ENCODE peak calls at places on chromosome 10, in four cellular contexts. One of them, this sample, is unnamed.

GRCh38 chr10:96096958-96097357 is 33.1 kb upstream of the ZNF518A start:
- DNase-seq in heart right ventricle: no peak
- DNase-seq in fibroblast of lung: no peak
- DNase-seq in neuronal stem cell: no peak
- DNase-seq in this sample: no peak

GRCh38 chr10:126186746-126187145 is 201.5 kb downstream of the ADAM12 start:
- DNase-seq in fibroblast of lung: no peak
- DNase-seq in neuronal stem cell: no peak
- DNase-seq in heart right ventricle: no peak
- DNase-seq in this sample: no peak

GRCh38 chr10:79470096-79470495 is 24.7 kb upstream of the ZCCHC24 start:
- DNase-seq in fibroblast of lung: no peak
- DNase-seq in neuronal stem cell: no peak
- DNase-seq in heart right ventricle: no peak
- DNase-seq in this sample: no peak

GRCh38 chr10:101071266-101071884 is 9.6 kb downstream of the KAZALD1 start:
- DNase-seq in heart right ventricle: no peak
- DNase-seq in fibroblast of lung: no peak
- DNase-seq in neuronal stem cell: no peak
- DNase-seq in this sample: no peak

GRCh38 chr10:89086801-89087513 is 96.4 kb downstream of the FAS start:
- DNase-seq in fibroblast of lung: peak; percentile 92
- DNase-seq in heart right ventricle: peak; percentile 85
- DNase-seq in neuronal stem cell: no peak
- DNase-seq in this sample: peak; percentile 89

GRCh38 chr10:48659790-48660189 is 24.9 kb upstream of the WDFY4 start:
- DNase-seq in heart right ventricle: no peak
- DNase-seq in fibroblast of lung: peak; percentile 19
- DNase-seq in neuronal stem cell: no peak
- DNase-seq in this sample: no peak

GRCh38 chr10:3043512-3044368 is 23.6 kb upstream of the PFKP start:
- DNase-seq in fibroblast of lung: peak; percentile 84
- DNase-seq in neuronal stem cell: peak; percentile 73
- DNase-seq in heart right ventricle: peak; percentile 52
- DNase-seq in this sample: peak; percentile 73

GRCh38 chr10:125006188-125006680 is 64.3 kb downstream of the ZRANB1 start:
- DNase-seq in neuronal stem cell: no peak
- DNase-seq in heart right ventricle: no peak
- DNase-seq in fibroblast of lung: no peak
- DNase-seq in this sample: no peak

GRCh38 chr10:102802920-102803534 is 34.2 kb downstream of the CYP17A1 start:
- DNase-seq in fibroblast of lung: peak; percentile 81
- DNase-seq in heart right ventricle: peak; percentile 61
- DNase-seq in neuronal stem cell: no peak
- DNase-seq in this sample: no peak

GRCh38 chr10:102800601-102801335 is 36.4 kb downstream of the CYP17A1 start:
- DNase-seq in heart right ventricle: no peak
- DNase-seq in neuronal stem cell: no peak
- DNase-seq in fibroblast of lung: no peak
- DNase-seq in this sample: no peak

GRCh38 chr10:102801978-102802377 is 35.2 kb downstream of the CYP17A1 start:
- DNase-seq in fibroblast of lung: no peak
- DNase-seq in heart right ventricle: no peak
- DNase-seq in neuronal stem cell: no peak
- DNase-seq in this sample: no peak

GRCh38 chr10:102799691-102800435 is 37.4 kb downstream of the CYP17A1 start:
- DNase-seq in fibroblast of lung: no peak
- DNase-seq in heart right ventricle: peak; percentile 43
- DNase-seq in neuronal stem cell: no peak
- DNase-seq in this sample: no peak

DNA sequence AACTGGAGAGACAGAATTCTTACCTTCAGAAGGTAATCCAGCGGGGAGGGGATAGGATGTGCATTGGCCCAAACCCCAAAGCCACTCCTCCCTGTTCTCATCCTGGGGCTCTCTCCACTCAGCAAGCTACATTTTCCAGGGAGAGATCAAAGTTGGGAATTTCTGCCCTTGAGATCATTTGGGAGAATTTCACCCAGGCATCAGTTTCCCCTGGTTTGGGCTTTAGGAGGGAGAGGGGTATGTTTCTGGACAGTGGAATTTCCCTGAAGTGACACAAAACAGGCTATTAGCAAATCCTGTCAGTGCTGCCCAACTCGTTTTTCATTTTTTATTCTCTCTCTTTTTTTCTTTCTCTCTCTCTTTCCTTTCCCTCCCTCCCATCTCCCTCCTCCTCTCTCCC is 35.7 kb downstream of the CYP17A1 start:
- DNase-seq in heart right ventricle: no peak
- DNase-seq in neuronal stem cell: no peak
- DNase-seq in fibroblast of lung: no peak
- DNase-seq in this sample: no peak
- H3K4me1 ChIP-seq in heart right ventricle: peaks cover 71% of the 10 kb centered on the region
- H3K4me1 ChIP-seq in neuronal stem cell: peaks cover 8% of the 10 kb centered on the region
- H3K4me1 ChIP-seq in fibroblast of lung: peaks cover 13% of the 10 kb centered on the region
- H3K4me1 ChIP-seq in this sample: peaks cover 68% of the 10 kb centered on the region

GRCh38 chr10:130741901-130742625 is 569.5 kb downstream of the TCERG1L start:
- DNase-seq in neuronal stem cell: no peak
- DNase-seq in fibroblast of lung: no peak
- DNase-seq in heart right ventricle: no peak
- DNase-seq in this sample: no peak
- H3K9me3 ChIP-seq in neuronal stem cell: no peaks in the 10 kb centered on the region
- H3K9me3 ChIP-seq in fibroblast of lung: no peaks in the 10 kb centered on the region
- H3K9me3 ChIP-seq in heart right ventricle: no peaks in the 10 kb centered on the region
- H3K9me3 ChIP-seq in this sample: no peaks in the 10 kb centered on the region

DNA sequence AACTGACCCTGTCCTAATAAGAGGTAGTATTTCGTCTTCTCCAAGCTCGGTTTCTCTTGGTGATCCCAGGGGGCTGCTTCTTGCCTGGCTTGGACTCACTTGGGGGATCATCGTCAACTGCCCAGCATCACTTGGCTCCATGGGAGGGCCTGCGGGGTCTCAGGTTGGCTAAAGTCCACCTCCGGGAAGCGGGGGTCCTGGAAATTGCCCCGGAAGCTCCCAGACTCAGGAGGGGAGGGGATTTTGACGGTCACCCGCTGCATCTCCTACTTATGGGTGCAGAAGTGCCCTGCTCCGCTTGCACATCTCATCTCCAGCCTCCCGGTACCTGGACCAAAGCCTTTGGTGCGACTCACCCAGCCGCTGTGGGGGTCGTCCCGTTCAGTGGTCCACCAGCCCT is 18.7 kb downstream of the KCNK18 start:
- DNase-seq in heart right ventricle: no peak
- DNase-seq in neuronal stem cell: no peak
- DNase-seq in fibroblast of lung: no peak
- DNase-seq in this sample: no peak
- H3K27ac ChIP-seq in heart right ventricle: no peak overlapping the region
- H3K27ac ChIP-seq in neuronal stem cell: no peak overlapping the region
- H3K27ac ChIP-seq in fibroblast of lung: no peak overlapping the region
- H3K27ac ChIP-seq in this sample: no peak overlapping the region

DNA sequence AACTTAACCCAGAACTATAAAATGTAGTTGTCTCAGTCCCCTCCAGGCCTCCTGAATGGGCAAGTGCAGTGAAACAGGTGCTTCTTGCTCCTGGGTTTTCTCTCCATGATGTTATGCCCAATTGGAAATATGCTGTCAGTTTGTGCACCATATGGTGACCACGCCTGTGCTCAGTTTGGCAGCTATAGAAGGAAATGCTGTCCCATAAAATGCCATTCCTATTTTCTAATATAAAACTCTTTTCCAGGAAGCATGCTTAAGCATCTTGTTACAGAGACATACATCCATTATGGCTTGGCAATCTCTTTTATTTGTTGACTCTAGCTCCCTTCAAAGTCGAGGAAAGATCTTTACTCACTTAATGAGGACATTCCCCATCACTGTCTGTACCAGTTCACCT is 45.2 kb downstream of the FGFBP3 start:
- DNase-seq in fibroblast of lung: no peak
- DNase-seq in heart right ventricle: no peak
- DNase-seq in neuronal stem cell: no peak
- DNase-seq in this sample: no peak
- H3K4me1 ChIP-seq in fibroblast of lung: peaks cover 2% of the 10 kb centered on the region
- H3K4me1 ChIP-seq in heart right ventricle: no peaks in the 10 kb centered on the region
- H3K4me1 ChIP-seq in neuronal stem cell: peaks cover 9% of the 10 kb centered on the region
- H3K4me1 ChIP-seq in this sample: no peaks in the 10 kb centered on the region

GRCh38 chr10:82429302-82429701 is 554.3 kb downstream of the NRG3 start:
- DNase-seq in heart right ventricle: no peak
- DNase-seq in neuronal stem cell: no peak
- DNase-seq in fibroblast of lung: no peak
- DNase-seq in this sample: no peak
- H3K9me3 ChIP-seq in heart right ventricle: peaks cover 60% of the 10 kb centered on the region
- H3K9me3 ChIP-seq in neuronal stem cell: peaks cover 3% of the 10 kb centered on the region
- H3K9me3 ChIP-seq in fibroblast of lung: no peaks in the 10 kb centered on the region
- H3K9me3 ChIP-seq in this sample: no peaks in the 10 kb centered on the region

GRCh38 chr10:12869427-12869826 is 132.1 kb downstream of the CCDC3 start:
- DNase-seq in neuronal stem cell: no peak
- DNase-seq in heart right ventricle: no peak
- DNase-seq in fibroblast of lung: no peak
- DNase-seq in this sample: no peak

GRCh38 chr10:12873172-12873571 is 128.3 kb downstream of the CCDC3 start:
- DNase-seq in neuronal stem cell: no peak
- DNase-seq in heart right ventricle: no peak
- DNase-seq in fibroblast of lung: no peak
- DNase-seq in this sample: no peak

GRCh38 chr10:12875100-12875499 is 126.4 kb downstream of the CCDC3 start:
- DNase-seq in fibroblast of lung: peak; percentile 16
- DNase-seq in neuronal stem cell: no peak
- DNase-seq in heart right ventricle: no peak
- DNase-seq in this sample: no peak

GRCh38 chr10:12874501-12874900 is 127.0 kb downstream of the CCDC3 start:
- DNase-seq in fibroblast of lung: no peak
- DNase-seq in heart right ventricle: no peak
- DNase-seq in neuronal stem cell: no peak
- DNase-seq in this sample: no peak

DNA sequence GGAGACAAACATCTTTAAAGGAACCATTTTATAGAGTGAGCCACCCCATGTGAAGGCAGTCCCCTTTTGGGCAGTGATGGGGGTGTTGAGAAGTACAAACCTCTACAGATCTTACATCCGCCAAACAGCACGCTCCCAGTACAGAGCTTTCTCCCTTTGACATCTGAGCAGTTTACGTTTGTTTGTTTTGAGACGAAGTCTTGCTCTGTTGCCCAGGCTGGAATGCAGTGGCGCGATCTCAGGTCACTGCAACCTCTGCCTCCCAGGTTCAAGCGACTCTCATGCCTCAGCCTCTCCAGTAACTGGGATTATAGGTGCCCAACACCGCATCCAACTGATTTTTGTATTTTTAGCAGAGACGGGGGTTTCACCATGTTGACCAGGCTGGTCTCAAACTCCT is 128.9 kb downstream of the CCDC3 start:
- DNase-seq in neuronal stem cell: no peak
- DNase-seq in fibroblast of lung: no peak
- DNase-seq in heart right ventricle: no peak
- DNase-seq in this sample: no peak
- H3K27ac ChIP-seq in neuronal stem cell: no peak overlapping the region
- H3K27ac ChIP-seq in fibroblast of lung: no peak overlapping the region
- H3K27ac ChIP-seq in heart right ventricle: no peak overlapping the region
- H3K27ac ChIP-seq in this sample: no peak overlapping the region

GRCh38 chr10:114603943-114604342 is 54.1 kb downstream of the ABLIM1 start:
- DNase-seq in heart right ventricle: no peak
- DNase-seq in fibroblast of lung: peak; percentile 9
- DNase-seq in neuronal stem cell: no peak
- DNase-seq in this sample: no peak
- H3K4me1 ChIP-seq in heart right ventricle: peaks cover 90% of the 10 kb centered on the region
- H3K4me1 ChIP-seq in fibroblast of lung: no peaks in the 10 kb centered on the region
- H3K4me1 ChIP-seq in neuronal stem cell: no peaks in the 10 kb centered on the region
- H3K4me1 ChIP-seq in this sample: peaks cover 47% of the 10 kb centered on the region

This sample was measured in heart left ventricle.